ENCODE peak calls at places on chromosomes 4 and X, in six cellular contexts. N, D, G, C, R and W are unnamed samples.

GRCh38 chr4:149999485-150000074 is 78.7 kb upstream of the DCLK2 start:
- DNase-seq in N (no peak), D (no peak), G (peak; percentile 26), C (no peak), R (peak; percentile 61), W (peak; percentile 37)

GRCh38 chr4:181952478-181952877 is 290.7 kb upstream of the TENM3 start:
- DNase-seq in N (peak; percentile 25), D (no peak), G (peak; percentile 18), C (no peak), R (peak; percentile 84), W (peak; percentile 86)

GRCh38 chr4:147772459-147772969 is 40.6 kb downstream of the ARHGAP10 start:
- DNase-seq in N (no peak), D (no peak), G (no peak), C (no peak), R (peak; percentile 69), W (no peak)

GRCh38 chrX:56468441-56468840 is 95.0 kb upstream of the UBQLN2 start:
- DNase-seq in N (no peak), D (no peak), G (no peak), C (no peak), R (no peak), W (no peak)

GRCh38 chrX:136589966-136590365 is 58.0 kb downstream of the VGLL1 start:
- DNase-seq in N (no peak), D (no peak), G (no peak), C (no peak), R (no peak), W (no peak)

GRCh38 chr4:177001271-177002175 is 208.8 kb upstream of the VEGFC start:
- DNase-seq in N (no peak), D (no peak), G (no peak), C (no peak), R (no peak), W (no peak)

GRCh38 chrX:16970977-16971376 is 24.5 kb downstream of the REPS2 start:
- DNase-seq in N (no peak), D (no peak), G (no peak), C (no peak), R (no peak), W (no peak)

GRCh38 chr4:112523764-112524505 is 8.0 kb upstream of the NEUROG2 start:
- DNase-seq in N (peak; percentile 76), D (peak; percentile 65), G (no peak), C (no peak), R (no peak), W (peak; percentile 50)

GRCh38 chr4:8095956-8096689 is 62.5 kb downstream of the ABLIM2 start:
- DNase-seq in N (no peak), D (no peak), G (no peak), C (no peak), R (no peak), W (no peak)

GRCh38 chr4:165966833-165967232 is 93.8 kb downstream of the TLL1 start:
- DNase-seq in N (no peak), D (no peak), G (no peak), C (no peak), R (no peak), W (no peak)

GRCh38 chr4:94504545-94504944 is 52.8 kb downstream of the PDLIM5 start:
- DNase-seq in N (no peak), D (no peak), G (no peak), C (no peak), R (no peak), W (no peak)

GRCh38 chr4:125140966-125141495 is 173.7 kb upstream of the FAT4 start:
- DNase-seq in N (no peak), D (no peak), G (no peak), C (no peak), R (peak; percentile 16), W (no peak)

GRCh38 chr4:118270492-118270891 is 82.3 kb downstream of the PRSS12 start:
- DNase-seq in N (no peak), D (no peak), G (no peak), C (no peak), R (no peak), W (peak; percentile 50)

GRCh38 chr4:112290341-112290740 is 4.6 kb upstream of the TIFA start:
- DNase-seq in N (no peak), D (no peak), G (no peak), C (no peak), R (no peak), W (no peak)

GRCh38 chrX:12617241-12617640 is 174.0 kb upstream of the PRPS2 start:
- DNase-seq in N (no peak), D (no peak), G (no peak), C (no peak), R (no peak), W (no peak)

GRCh38 chr4:57053508-57053907 is 56.7 kb downstream of the IGFBP7 start:
- DNase-seq in N (no peak), D (no peak), G (no peak), C (peak; percentile 59), R (no peak), W (no peak)

GRCh38 chr4:105520819-105521790 is 31.3 kb upstream of the ARHGEF38 start:
- DNase-seq in N (peak; percentile 45), D (no peak), G (peak; percentile 27), C (no peak), R (peak; percentile 11), W (peak; percentile 59)

GRCh38 chrX:52821079-52821760 is 10.1 kb downstream of the XAGE5 start:
- DNase-seq in N (no peak), D (no peak), G (no peak), C (no peak), R (no peak), W (no peak)

GRCh38 chrX:103153661-103154060 is 60.7 kb upstream of the NXF3 start:
- DNase-seq in N (no peak), D (no peak), G (no peak), C (no peak), R (no peak), W (no peak)

GRCh38 chr4:13159041-13159620 is 325.0 kb downstream of the RAB28 start:
- DNase-seq in N (no peak), D (no peak), G (no peak), C (no peak), R (no peak), W (no peak)

GRCh38 chrX:109629310-109629709 is 4.3 kb upstream of the KCNE5 start:
- DNase-seq in N (no peak), D (no peak), G (no peak), C (no peak), R (no peak), W (no peak)

GRCh38 chr4:153265311-153266047 is 61.2 kb downstream of the TRIM2 start:
- DNase-seq in N (no peak), D (no peak), G (no peak), C (no peak), R (no peak), W (no peak)

GRCh38 chr4:117893207-117893606 is 141.1 kb upstream of the NDST3 start:
- DNase-seq in N (no peak), D (no peak), G (no peak), C (no peak), R (no peak), W (no peak)

GRCh38 chr4:7212101-7212674 is 19.9 kb downstream of the SORCS2 start:
- DNase-seq in N (no peak), D (no peak), G (no peak), C (no peak), R (no peak), W (no peak)

GRCh38 chr4:102299708-102300107 is 45.6 kb downstream of the SLC39A8 start:
- DNase-seq in N (no peak), D (no peak), G (peak; percentile 6), C (peak; percentile 69), R (no peak), W (peak; percentile 36)

GRCh38 chrX:41480508-41481260 is 33.5 kb downstream of the NYX start:
- DNase-seq in N (no peak), D (no peak), G (no peak), C (no peak), R (no peak), W (peak; percentile 61)

GRCh38 chr4:13476915-13477314 is 7.2 kb downstream of the RAB28 start:
- DNase-seq in N (no peak), D (no peak), G (no peak), C (no peak), R (peak; percentile 54), W (no peak)

GRCh38 chr4:112284166-112284565 is 1.5 kb downstream of the TIFA start:
- DNase-seq in N (no peak), D (no peak), G (no peak), C (no peak), R (no peak), W (peak; percentile 9)

GRCh38 chr4:6465985-6466384 is 6.4 kb downstream of the PPP2R2C start:
- DNase-seq in N (no peak), D (no peak), G (no peak), C (peak; percentile 34), R (no peak), W (no peak)

GRCh38 chr4:87961993-87962791 is 13.3 kb upstream of the SPP1 start:
- DNase-seq in N (no peak), D (no peak), G (no peak), C (no peak), R (no peak), W (no peak)

GRCh38 chr4:11618666-11619282 is 190.1 kb upstream of the HS3ST1 start:
- DNase-seq in N (no peak), D (no peak), G (no peak), C (no peak), R (no peak), W (peak; percentile 92)
- H3K9me3 ChIP-seq in N (no peaks in the 10 kb centered on the region), D (no peaks in the 10 kb centered on the region), G (no peaks in the 10 kb centered on the region), C (no peaks in the 10 kb centered on the region), R (no peaks in the 10 kb centered on the region), W (no peaks in the 10 kb centered on the region)

DNA sequence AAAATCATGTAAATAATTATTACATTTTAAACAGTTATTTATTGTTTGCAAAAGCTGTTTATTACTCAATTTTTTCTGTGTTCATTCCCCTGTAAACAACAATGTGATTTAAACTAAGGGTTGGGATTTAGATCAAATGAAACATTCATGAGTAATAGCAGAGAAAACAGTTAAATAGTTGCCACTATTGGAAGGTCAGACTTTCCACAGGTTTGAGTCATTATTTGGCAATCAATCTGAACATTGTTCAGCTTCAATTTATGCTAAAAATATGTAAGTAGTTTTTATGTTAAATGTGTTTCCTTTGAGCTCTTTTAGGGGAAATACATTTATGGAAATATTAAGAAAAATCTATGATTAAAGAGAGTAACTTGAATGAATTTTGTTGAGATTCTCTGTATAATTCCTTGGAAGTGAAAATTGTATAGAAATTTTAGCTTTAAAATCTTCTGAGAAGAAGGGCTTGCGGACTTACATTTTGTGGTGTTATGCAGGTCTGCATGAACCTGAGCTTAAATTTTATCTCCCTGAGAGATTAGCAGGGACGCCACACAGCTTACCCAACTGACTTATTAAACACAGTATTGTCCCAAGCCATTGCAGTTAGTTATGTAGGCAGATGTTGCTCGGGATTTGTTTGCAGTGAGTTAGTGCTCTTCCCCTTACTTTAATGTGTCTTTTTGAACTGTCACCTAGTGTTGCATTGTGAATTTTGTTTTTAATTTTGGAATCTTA is 145.0 kb downstream of the STIM2 start:
- DNase-seq in N (no peak), D (no peak), G (no peak), C (no peak), R (no peak), W (no peak)
- H3K4me3 ChIP-seq in N (no peak overlapping the region), D (no peak overlapping the region), G (no peak overlapping the region), C (no peak overlapping the region), R (no peak overlapping the region), W (no peak overlapping the region)

GRCh38 chrX:135315864-135316263 is 6.6 kb downstream of the ETDC start:
- DNase-seq in N (no peak), D (no peak), G (no peak), C (no peak), R (no peak), W (no peak)
- H3K27ac ChIP-seq in N (no peak overlapping the region), D (no peak overlapping the region), G (no peak overlapping the region), C (no peak overlapping the region), R (no peak overlapping the region), W (no peak overlapping the region)

DNA sequence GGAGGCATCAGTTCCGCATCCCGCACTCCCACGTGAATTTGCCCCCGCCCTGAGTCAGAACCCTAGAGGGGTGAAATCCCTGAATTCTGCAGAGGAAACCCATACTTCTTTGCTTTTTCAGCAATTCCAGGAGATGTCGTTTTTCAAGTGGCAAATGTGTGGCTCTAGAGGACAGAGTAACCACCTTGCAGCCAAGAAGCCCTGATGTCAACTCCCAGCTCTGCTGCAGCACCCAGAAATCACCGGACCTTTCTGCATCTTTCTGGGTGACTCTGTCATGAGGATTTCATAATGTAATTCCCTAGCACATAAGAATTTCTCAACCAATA is 56.5 kb downstream of the LGI2 start:
- DNase-seq in N (peak; percentile 17), D (no peak), G (no peak), C (no peak), R (no peak), W (no peak)
- H3K9me3 ChIP-seq in N (no peaks in the 10 kb centered on the region), D (no peaks in the 10 kb centered on the region), G (no peaks in the 10 kb centered on the region), C (no peaks in the 10 kb centered on the region), R (no peaks in the 10 kb centered on the region), W (no peaks in the 10 kb centered on the region)